ENCODE peak calls at places on chromosome 22, in four cellular contexts. S is transverse colon, O is fibroblast of lung, M is GM23338. B is an unnamed sample.

GRCh38 chr22:31676700-31677099 is 14.7 kb upstream of the PISD start:
- DNase-seq in M (peak; percentile 98), S (peak; percentile 97), O (peak; percentile 93), B (peak; percentile 93)

GRCh38 chr22:45818130-45819085 is 146.8 kb downstream of the ATXN10 start:
- DNase-seq in O (peak; percentile 36), M (peak; percentile 35), S (no peak), B (no peak)

GRCh38 chr22:49690454-49690853 is 137.2 kb downstream of the BRD1 start:
- DNase-seq in O (no peak), M (no peak), S (no peak), B (no peak)

GRCh38 chr22:27420817-27421361 is 380.7 kb downstream of the MN1 start:
- DNase-seq in M (no peak), S (peak; percentile 46), O (peak; percentile 98), B (peak; percentile 95)

GRCh38 chr22:24471570-24471969 is 23.6 kb upstream of the UPB1 start:
- DNase-seq in S (no peak), M (no peak), O (peak; percentile 97), B (peak; percentile 91)

GRCh38 chr22:17201285-17201945 is 17.8 kb downstream of the ADA2 start:
- DNase-seq in S (no peak), M (peak; percentile 65), O (peak; percentile 13), B (peak; percentile 29)

GRCh38 chr22:44807915-44808690 is 55.7 kb downstream of the ARHGAP8 start:
- DNase-seq in O (peak; percentile 8), M (peak; percentile 78), S (no peak), B (no peak)

GRCh38 chr22:47626428-47627390 is 864.3 kb downstream of the TBC1D22A start:
- DNase-seq in S (no peak), O (no peak), M (no peak), B (no peak)

GRCh38 chr22:41308544-41308947 is 7.2 kb downstream of the ZC3H7B start:
- DNase-seq in O (no peak), M (no peak), S (peak; percentile 40), B (peak; percentile 32)

GRCh38 chr22:46908641-46909107 is 146.2 kb downstream of the TBC1D22A start:
- DNase-seq in O (no peak), M (no peak), S (no peak), B (no peak)

GRCh38 chr22:27212617-27213177 is 555.3 kb downstream of the MIAT start:
- DNase-seq in M (no peak), S (peak; percentile 69), O (peak; percentile 99), B (peak; percentile 100)

GRCh38 chr22:37525073-37525745 is 6.0 kb upstream of the CARD10 start:
- DNase-seq in O (peak; percentile 87), S (no peak), M (no peak), B (peak; percentile 75)

GRCh38 chr22:17272511-17272991 is 53.3 kb upstream of the ADA2 start:
- DNase-seq in O (no peak), M (peak; percentile 87), S (no peak), B (no peak)

GRCh38 chr22:44701824-44702478 is at the start of gene PRR5:
- DNase-seq in O (peak; percentile 87), M (peak; percentile 71), S (peak; percentile 84), B (peak; percentile 86)

GRCh38 chr22:17864398-17865182 is 90.3 kb upstream of the BID start:
- DNase-seq in M (no peak), O (no peak), S (no peak), B (no peak)

GRCh38 chr22:27267145-27267544 is 534.4 kb downstream of the MN1 start:
- DNase-seq in M (no peak), S (no peak), O (peak; percentile 83), B (no peak)

GRCh38 chr22:30922151-30922611 is 46.4 kb downstream of the MORC2 start:
- DNase-seq in O (peak; percentile 25), S (peak; percentile 62), M (peak; percentile 43), B (peak; percentile 66)

GRCh38 chr22:50691521-50691920 is 18.9 kb downstream of the SHANK3 start:
- DNase-seq in O (no peak), M (peak; percentile 65), S (peak; percentile 23), B (peak; percentile 71)

DNA sequence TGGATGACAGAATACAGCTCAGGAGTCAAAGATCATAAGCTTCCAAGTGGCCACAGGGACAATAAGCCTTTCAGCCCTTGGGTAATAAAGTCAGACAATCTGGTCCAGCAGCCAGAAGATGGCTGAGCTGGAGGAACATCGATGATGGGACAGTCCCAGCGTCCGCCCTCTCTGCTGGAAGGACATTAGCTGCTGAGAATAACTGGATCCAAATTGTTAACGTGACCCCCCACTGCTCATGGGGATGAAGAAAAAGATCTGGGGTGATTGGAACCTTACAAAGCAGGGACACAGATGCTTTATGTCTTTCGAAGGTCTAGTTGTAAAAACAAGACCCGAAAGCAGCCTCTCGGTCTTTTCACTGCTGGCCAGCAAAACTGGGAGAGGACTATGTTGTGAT is 71.0 kb downstream of the IGLL5 start:
- DNase-seq in O (no peak), M (no peak), S (no peak), B (no peak)
- H3K4me3 ChIP-seq in O (no peak overlapping the region), M (no peak overlapping the region), S (no peak overlapping the region), B (no peak overlapping the region)

DNA sequence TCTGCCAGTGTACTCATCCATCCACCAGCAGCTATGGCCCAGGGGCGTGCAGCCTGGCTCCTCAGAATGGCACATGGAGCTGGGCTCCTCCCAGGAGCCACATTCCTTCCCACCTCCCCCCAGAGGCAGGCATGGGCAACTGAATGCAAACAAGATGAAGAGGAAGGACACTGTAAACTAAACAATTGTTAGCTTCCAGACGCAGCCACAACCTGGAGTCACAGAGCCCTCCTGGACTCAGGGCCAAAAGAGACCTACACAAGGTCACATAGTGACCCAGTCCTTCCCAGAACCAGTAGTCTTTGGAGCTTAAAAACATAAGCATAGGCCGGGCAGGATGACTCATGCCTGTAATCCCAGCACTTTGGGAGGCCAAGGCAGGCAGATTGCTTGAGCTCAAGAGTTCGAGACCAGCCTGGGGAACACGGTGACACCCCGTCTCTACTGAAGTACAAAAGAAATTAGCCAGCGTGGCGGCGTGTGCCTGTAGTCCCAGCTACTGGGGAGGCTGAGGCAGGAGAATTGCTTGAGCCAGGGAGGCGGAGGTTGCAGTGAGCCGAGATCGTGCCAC is 30.7 kb upstream of the CLDN5 start:
- DNase-seq in S (no peak), M (peak; percentile 85), O (peak; percentile 10), B (peak; percentile 25)
- TF ChIP-seq CTCF in S (no peak), M (peak; percentile 38), O (peak; percentile 35), B (peak; percentile 26)

GRCh38 chr22:43528601-43529360 is 117.0 kb downstream of the MPPED1 start:
- DNase-seq in M (no peak), S (no peak), O (no peak), B (no peak)
- H3K4me3 ChIP-seq in M (no peak overlapping the region), S (no peak overlapping the region), O (no peak overlapping the region), B (no peak overlapping the region)

GRCh38 chr22:20028855-20029549 is 8.1 kb downstream of the TANGO2 start:
- DNase-seq in M (no peak), S (no peak), O (no peak), B (no peak)

GRCh38 chr22:20029550-20030225 is 8.8 kb downstream of the TANGO2 start:
- DNase-seq in S (no peak), O (no peak), M (no peak), B (no peak)

GRCh38 chr22:20026996-20027601 is 6.2 kb downstream of the TANGO2 start:
- DNase-seq in O (no peak), M (no peak), S (no peak), B (no peak)

GRCh38 chr22:20026204-20026908 is 5.4 kb downstream of the TANGO2 start:
- DNase-seq in O (no peak), S (no peak), M (no peak), B (no peak)

GRCh38 chr22:20027966-20028854 is 7.3 kb downstream of the TANGO2 start:
- DNase-seq in M (no peak), O (no peak), S (no peak), B (peak; percentile 37)
- TF ChIP-seq CTCF in M (peak; percentile 33), O (peak; percentile 51), S (no peak), B (peak; percentile 45)

B was measured in fibroblast of pulmonary artery.